ENCODE peak calls at places on chromosomes 1 and 21, in eight cellular contexts. Q, E, P, U, B, I, N and V are unnamed samples.

GRCh38 chr21:31612889-31613785 is 46.4 kb upstream of the SOD1 start:
- DNase-seq in Q (no peak), E (no peak), P (no peak), U (no peak), B (no peak), I (peak; percentile 34), N (no peak), V (no peak)

GRCh38 chr21:33299181-33299752 is 25.5 kb upstream of the IFNAR1 start:
- DNase-seq in Q (no peak), E (no peak), P (no peak), U (no peak), B (no peak), I (no peak), N (no peak), V (no peak)

GRCh38 chr21:41767606-41768370 is 936 bp upstream of the RIPK4 start:
- DNase-seq in Q (no peak), E (no peak), P (no peak), U (no peak), B (no peak), I (no peak), N (peak; percentile 28), V (no peak)

GRCh38 chr1:107981277-107981676 is 16.3 kb upstream of the VAV3 start:
- DNase-seq in Q (no peak), E (no peak), P (no peak), U (no peak), B (no peak), I (no peak), N (no peak), V (no peak)

GRCh38 chr21:33230518-33231324 is 983 bp downstream of the IFNAR2 start:
- DNase-seq in Q (peak; percentile 52), E (no peak), P (peak; percentile 45), U (peak; percentile 50), B (no peak), I (peak; percentile 31), N (peak; percentile 27), V (peak; percentile 67)

GRCh38 chr1:151947140-151947539 is 37.8 kb upstream of the THEM4 start:
- DNase-seq in Q (no peak), E (no peak), P (no peak), U (no peak), B (no peak), I (no peak), N (no peak), V (no peak)

GRCh38 chr1:70360321-70360720 is 5.8 kb upstream of the ANKRD13C start:
- DNase-seq in Q (no peak), E (no peak), P (no peak), U (no peak), B (no peak), I (no peak), N (no peak), V (no peak)

GRCh38 chr1:217907504-217907903 is 276.4 kb downstream of the SPATA17 start:
- DNase-seq in Q (no peak), E (no peak), P (no peak), U (no peak), B (no peak), I (peak; percentile 26), N (no peak), V (no peak)

GRCh38 chr1:25198731-25199231 is 33.5 kb downstream of the SYF2 start:
- DNase-seq in Q (no peak), E (peak; percentile 58), P (no peak), U (peak; percentile 54), B (no peak), I (peak; percentile 58), N (peak; percentile 92), V (no peak)

GRCh38 chr21:46150491-46151121 is 4.8 kb downstream of the FTCD start:
- DNase-seq in Q (no peak), E (no peak), P (no peak), U (no peak), B (no peak), I (no peak), N (no peak), V (peak; percentile 18)

GRCh38 chr1:26360051-26360806 is 6.3 kb upstream of the CRYBG2 start:
- DNase-seq in Q (no peak), E (no peak), P (no peak), U (no peak), B (no peak), I (no peak), N (no peak), V (no peak)

GRCh38 chr1:232629250-232630046 is 485 bp downstream of the SIPA1L2 start:
- DNase-seq in Q (no peak), E (peak; percentile 30), P (peak; percentile 37), U (peak; percentile 34), B (no peak), I (no peak), N (peak; percentile 20), V (peak; percentile 46)

GRCh38 chr21:29005696-29006095 is 13.0 kb upstream of the LTN1 start:
- DNase-seq in Q (no peak), E (no peak), P (no peak), U (no peak), B (no peak), I (peak; percentile 25), N (no peak), V (no peak)

GRCh38 chr1:87200875-87201638 is 127.6 kb upstream of the LMO4 start:
- DNase-seq in Q (no peak), E (no peak), P (no peak), U (no peak), B (peak; percentile 17), I (no peak), N (peak; percentile 86), V (no peak)

GRCh38 chr1:63928197-63929105 is 154.6 kb downstream of the ROR1 start:
- DNase-seq in Q (no peak), E (no peak), P (peak; percentile 92), U (no peak), B (no peak), I (peak; percentile 27), N (no peak), V (peak; percentile 40)

GRCh38 chr1:210347112-210347511 is 18.4 kb downstream of the HHAT start:
- DNase-seq in Q (no peak), E (no peak), P (no peak), U (no peak), B (no peak), I (peak; percentile 49), N (no peak), V (no peak)

GRCh38 chr1:34970829-34971228 is 14.3 kb downstream of the TMEM35B start:
- DNase-seq in Q (no peak), E (no peak), P (no peak), U (no peak), B (peak; percentile 30), I (no peak), N (peak; percentile 68), V (no peak)

GRCh38 chr1:115255154-115255553 is 82.9 kb downstream of the NGF start:
- DNase-seq in Q (no peak), E (no peak), P (peak; percentile 91), U (no peak), B (no peak), I (peak; percentile 29), N (no peak), V (no peak)

GRCh38 chr21:38507374-38507942 is 9.2 kb upstream of the ERG start:
- DNase-seq in Q (no peak), E (no peak), P (no peak), U (no peak), B (no peak), I (no peak), N (no peak), V (no peak)

GRCh38 chr1:152167835-152168534 is 9.0 kb upstream of the RPTN start:
- DNase-seq in Q (peak; percentile 91), E (no peak), P (peak; percentile 81), U (no peak), B (no peak), I (peak; percentile 94), N (no peak), V (no peak)

GRCh38 chr1:220300442-220301121 is 28.3 kb upstream of the RAB3GAP2 start:
- DNase-seq in Q (no peak), E (peak; percentile 69), P (peak; percentile 92), U (peak; percentile 43), B (no peak), I (peak; percentile 69), N (no peak), V (peak; percentile 79)

GRCh38 chr1:221712776-221713431 is 29.0 kb downstream of the DUSP10 start:
- DNase-seq in Q (no peak), E (peak; percentile 65), P (no peak), U (no peak), B (no peak), I (no peak), N (no peak), V (no peak)

GRCh38 chr1:16241116-16241763 is 4.3 kb upstream of the CPLANE2 start:
- DNase-seq in Q (no peak), E (no peak), P (no peak), U (no peak), B (no peak), I (no peak), N (no peak), V (no peak)

GRCh38 chr21:44583800-44584147 is 3.4 kb upstream of the KRTAP10-5 start:
- DNase-seq in Q (no peak), E (no peak), P (no peak), U (no peak), B (no peak), I (no peak), N (no peak), V (no peak)

GRCh38 chr21:16539041-16539440 is 809.3 kb downstream of the USP25 start:
- DNase-seq in Q (no peak), E (no peak), P (no peak), U (no peak), B (no peak), I (no peak), N (no peak), V (no peak)

GRCh38 chr1:164578474-164579200 is 19.7 kb downstream of the PBX1 start:
- DNase-seq in Q (no peak), E (no peak), P (no peak), U (no peak), B (no peak), I (no peak), N (no peak), V (no peak)

GRCh38 chr1:25431495-25432363 is 1.0 kb downstream of the MACO1 start:
- DNase-seq in Q (no peak), E (no peak), P (peak; percentile 42), U (no peak), B (no peak), I (no peak), N (no peak), V (peak; percentile 35)

GRCh38 chr21:35375115-35375514 is 326.0 kb upstream of the RUNX1 start:
- DNase-seq in Q (no peak), E (no peak), P (peak; percentile 81), U (no peak), B (no peak), I (peak; percentile 92), N (no peak), V (no peak)

GRCh38 chr1:35929730-35930592 is 944 bp upstream of the AGO3 start:
- DNase-seq in Q (no peak), E (peak; percentile 24), P (peak; percentile 65), U (peak; percentile 40), B (no peak), I (peak; percentile 52), N (peak; percentile 68), V (peak; percentile 61)

GRCh38 chr1:162206749-162207635 is 137.5 kb downstream of the NOS1AP start:
- DNase-seq in Q (no peak), E (peak; percentile 35), P (no peak), U (no peak), B (no peak), I (peak; percentile 14), N (peak; percentile 96), V (peak; percentile 62)

GRCh38 chr1:41381691-41382530 is 20.7 kb downstream of the FOXO6 start:
- DNase-seq in Q (no peak), E (peak; percentile 50), P (peak; percentile 12), U (no peak), B (no peak), I (no peak), N (peak; percentile 67), V (peak; percentile 72)

GRCh38 chr1:99607590-99607989 is 38.3 kb upstream of the PALMD start:
- DNase-seq in Q (no peak), E (no peak), P (no peak), U (no peak), B (no peak), I (no peak), N (no peak), V (no peak)

GRCh38 chr1:218350022-218350525 is 4.9 kb downstream of the TGFB2 start:
- DNase-seq in Q (no peak), E (no peak), P (no peak), U (no peak), B (no peak), I (peak; percentile 27), N (no peak), V (no peak)

GRCh38 chr1:205948000-205948399 is 4.7 kb upstream of the SLC26A9 start:
- DNase-seq in Q (no peak), E (no peak), P (no peak), U (no peak), B (no peak), I (no peak), N (no peak), V (no peak)